ENCODE peak calls at places on chromosomes 4 and X, in ten cellular contexts. A, O, Q, E, B, K, X, M, G and L are unnamed samples.

GRCh38 chr4:114636192-114636935 is 37.8 kb downstream of the UGT8 start:
- DNase-seq in A (no peak), O (no peak), Q (no peak), E (no peak), B (no peak), K (no peak), X (no peak), M (no peak), G (no peak), L (no peak)

GRCh38 chr4:47238697-47239096 is 207.3 kb downstream of the GABRB1 start:
- DNase-seq in A (no peak), O (no peak), Q (no peak), E (no peak), B (no peak), K (no peak), X (no peak), M (no peak), G (no peak), L (no peak)

GRCh38 chrX:139211568-139212182 is 318.9 kb upstream of the F9 start:
- DNase-seq in A (no peak), O (no peak), Q (no peak), E (no peak), B (no peak), K (no peak), X (no peak), M (no peak), G (no peak), L (no peak)

GRCh38 chr4:100907465-100908454 is 389.9 kb upstream of the EMCN start:
- DNase-seq in A (no peak), O (no peak), Q (no peak), E (no peak), B (peak), K (no peak), X (no peak), M (no peak), G (peak), L (peak)

GRCh38 chr4:16897991-16898827 is at the start of gene LDB2:
- DNase-seq in A (peak), O (no peak), Q (no peak), E (no peak), B (no peak), K (no peak), X (no peak), M (no peak), G (peak), L (peak)

GRCh38 chrX:71618303-71618721 is at the start of gene CXCR3:
- DNase-seq in A (no peak), O (peak), Q (peak), E (no peak), B (no peak), K (no peak), X (peak), M (no peak), G (no peak), L (no peak)

GRCh38 chr4:133910165-133910564 is 291.4 kb downstream of the PABPC4L start:
- DNase-seq in A (no peak), O (no peak), Q (no peak), E (no peak), B (no peak), K (no peak), X (no peak), M (no peak), G (no peak), L (no peak)

GRCh38 chrX:133482345-133483041 is 67.2 kb upstream of the GPC4 start:
- DNase-seq in A (no peak), O (no peak), Q (no peak), E (no peak), B (no peak), K (no peak), X (no peak), M (no peak), G (peak), L (peak)

GRCh38 chrX:43707812-43708548 is 51.9 kb downstream of the MAOA start:
- DNase-seq in A (peak), O (no peak), Q (no peak), E (no peak), B (no peak), K (no peak), X (no peak), M (no peak), G (no peak), L (peak)

GRCh38 chr4:166972071-166972470 is 262.2 kb downstream of the SPOCK3 start:
- DNase-seq in A (no peak), O (no peak), Q (no peak), E (no peak), B (no peak), K (no peak), X (no peak), M (no peak), G (no peak), L (peak)

GRCh38 chrX:34058005-34058404 is 74.1 kb downstream of the FAM47A start:
- DNase-seq in A (no peak), O (no peak), Q (no peak), E (no peak), B (no peak), K (no peak), X (no peak), M (no peak), G (no peak), L (no peak)

GRCh38 chr4:169484485-169484884 is 127.9 kb downstream of the NEK1 start:
- DNase-seq in A (no peak), O (no peak), Q (no peak), E (no peak), B (no peak), K (no peak), X (no peak), M (no peak), G (no peak), L (peak)

GRCh38 chrX:16666541-16666940 is 16.6 kb downstream of the S100G start:
- DNase-seq in A (no peak), O (no peak), Q (no peak), E (no peak), B (no peak), K (no peak), X (no peak), M (no peak), G (peak), L (peak)

GRCh38 chr4:154616287-154616686 is 3.8 kb upstream of the FGG start:
- DNase-seq in A (no peak), O (no peak), Q (no peak), E (no peak), B (no peak), K (no peak), X (no peak), M (no peak), G (no peak), L (no peak)

GRCh38 chrX:10507181-10507580 is 113.2 kb downstream of the MID1 start:
- DNase-seq in A (no peak), O (no peak), Q (no peak), E (no peak), B (no peak), K (no peak), X (no peak), M (no peak), G (no peak), L (no peak)